ENCODE peak calls at places on chromosomes 5 and 9, in seven cellular contexts. M, B, I, Z, X, V and H are unnamed samples.

GRCh38 chr9:136943291-136944093 is 1.0 kb downstream of the FBXW5 start:
- DNase-seq in M (no peak), B (peak), I (peak), Z (no peak), X (no peak), V (peak), H (peak)

GRCh38 chr9:114303977-114304376 is 18.9 kb upstream of the ORM1 start:
- DNase-seq in M (peak), B (peak), I (peak), Z (no peak), X (no peak), V (no peak), H (peak)

GRCh38 chr5:37211661-37212060 is 37.5 kb downstream of the CPLANE1 start:
- DNase-seq in M (no peak), B (no peak), I (no peak), Z (no peak), X (no peak), V (peak), H (no peak)

GRCh38 chr9:132415181-132415580 is 5.2 kb downstream of the CFAP77 start:
- DNase-seq in M (no peak), B (no peak), I (no peak), Z (no peak), X (no peak), V (no peak), H (no peak)

GRCh38 chr9:37903581-37903830 is 421 bp downstream of the SLC25A51 start:
- DNase-seq in M (no peak), B (no peak), I (no peak), Z (no peak), X (no peak), V (peak), H (peak)

GRCh38 chr9:89436963-89437625 is 60.8 kb downstream of the SEMA4D start:
- DNase-seq in M (no peak), B (peak), I (peak), Z (no peak), X (no peak), V (no peak), H (peak)

GRCh38 chr9:109479822-109480221 is 18.3 kb downstream of the PTPN3 start:
- DNase-seq in M (no peak), B (no peak), I (no peak), Z (no peak), X (no peak), V (no peak), H (no peak)

GRCh38 chr5:178385472-178385853 is 152.9 kb upstream of the PHYKPL start:
- DNase-seq in M (no peak), B (no peak), I (no peak), Z (no peak), X (no peak), V (no peak), H (peak)

GRCh38 chr9:131809941-131810344 is 70.1 kb upstream of the RAPGEF1 start:
- DNase-seq in M (no peak), B (no peak), I (no peak), Z (no peak), X (no peak), V (no peak), H (no peak)

GRCh38 chr9:16257604-16258003 is 612.9 kb downstream of the BNC2 start:
- DNase-seq in M (no peak), B (no peak), I (no peak), Z (no peak), X (no peak), V (peak), H (no peak)

GRCh38 chr9:126916909-126917308 is 2.3 kb downstream of the RALGPS1 start:
- DNase-seq in M (no peak), B (no peak), I (no peak), Z (peak), X (no peak), V (peak), H (peak)

GRCh38 chr5:157575096-157575872 is at the start of gene ADAM19:
- DNase-seq in M (no peak), B (peak), I (no peak), Z (no peak), X (peak), V (peak), H (peak)

GRCh38 chr9:137606005-137606601 is 617 bp downstream of the ARRDC1 start:
- DNase-seq in M (no peak), B (no peak), I (peak), Z (no peak), X (no peak), V (peak), H (peak)

GRCh38 chr5:84378961-84379360 is 5.7 kb downstream of the EDIL3 start:
- DNase-seq in M (no peak), B (no peak), I (no peak), Z (no peak), X (no peak), V (no peak), H (no peak)

GRCh38 chr5:165805756-165806155 is 2300.3 kb downstream of the MAT2B start:
- DNase-seq in M (no peak), B (no peak), I (no peak), Z (no peak), X (peak), V (peak), H (no peak)

GRCh38 chr9:9170735-9171134 is 1371.2 kb upstream of the DMAC1 start:
- DNase-seq in M (no peak), B (no peak), I (no peak), Z (no peak), X (no peak), V (no peak), H (no peak)

GRCh38 chr5:141557681-141558136 is 61.1 kb downstream of the DIAPH1 start:
- DNase-seq in M (peak), B (peak), I (peak), Z (peak), X (peak), V (peak), H (peak)

GRCh38 chr5:133866160-133866902 is 102.1 kb downstream of the C5orf15 start:
- DNase-seq in M (no peak), B (no peak), I (no peak), Z (no peak), X (no peak), V (no peak), H (peak)

GRCh38 chr5:166977916-166978434 is 1313.5 kb upstream of the WWC1 start:
- DNase-seq in M (no peak), B (no peak), I (no peak), Z (no peak), X (no peak), V (no peak), H (no peak)

GRCh38 chr5:3199941-3200340 is 395.7 kb upstream of the IRX1 start:
- DNase-seq in M (no peak), B (no peak), I (no peak), Z (no peak), X (no peak), V (peak), H (no peak)

GRCh38 chr9:119963258-119963797 is 594.1 kb upstream of the BRINP1 start:
- DNase-seq in M (no peak), B (no peak), I (no peak), Z (peak), X (peak), V (peak), H (no peak)

GRCh38 chr5:142816577-142816976 is 46.4 kb downstream of the ARHGAP26 start:
- DNase-seq in M (no peak), B (peak), I (peak), Z (no peak), X (no peak), V (no peak), H (no peak)

GRCh38 chr5:98510111-98510510 is 263.4 kb upstream of the RGMB start:
- DNase-seq in M (no peak), B (peak), I (peak), Z (no peak), X (no peak), V (peak), H (no peak)

GRCh38 chr9:81592890-81593271 is 96.5 kb downstream of the TLE1 start:
- DNase-seq in M (no peak), B (peak), I (no peak), Z (no peak), X (no peak), V (no peak), H (peak)

GRCh38 chr5:71587709-71588532 is 781 bp downstream of the MCCC2 start:
- DNase-seq in M (no peak), B (no peak), I (no peak), Z (no peak), X (no peak), V (peak), H (no peak)

GRCh38 chr5:109426075-109426474 is 16.3 kb upstream of the PJA2 start:
- DNase-seq in M (no peak), B (no peak), I (no peak), Z (no peak), X (no peak), V (no peak), H (no peak)

GRCh38 chr5:157046041-157046440 is 12.9 kb downstream of the HAVCR1 start:
- DNase-seq in M (no peak), B (peak), I (peak), Z (peak), X (no peak), V (no peak), H (no peak)

GRCh38 chr5:154857091-154857533 is 1.3 kb upstream of the CNOT8 start:
- DNase-seq in M (peak), B (peak), I (peak), Z (no peak), X (no peak), V (peak), H (no peak)

GRCh38 chr5:172707285-172708182 is 63.5 kb downstream of the DUSP1 start:
- DNase-seq in M (no peak), B (no peak), I (no peak), Z (no peak), X (no peak), V (peak), H (peak)

GRCh38 chr9:88742483-88742882 is 207.5 kb downstream of the NXNL2 start:
- DNase-seq in M (no peak), B (no peak), I (no peak), Z (no peak), X (no peak), V (no peak), H (no peak)

GRCh38 chr9:130728721-130729120 is 35.1 kb downstream of the EXOSC2 start:
- DNase-seq in M (no peak), B (no peak), I (no peak), Z (peak), X (no peak), V (no peak), H (no peak)

GRCh38 chr9:78386746-78387145 is 89.8 kb downstream of the PSAT1 start:
- DNase-seq in M (no peak), B (no peak), I (no peak), Z (no peak), X (no peak), V (no peak), H (no peak)

GRCh38 chr9:14417230-14417629 is 103.3 kb upstream of the NFIB start:
- DNase-seq in M (no peak), B (no peak), I (no peak), Z (no peak), X (no peak), V (no peak), H (no peak)

GRCh38 chr5:53985796-53986195 is 324.6 kb downstream of the ARL15 start:
- DNase-seq in M (no peak), B (no peak), I (no peak), Z (no peak), X (no peak), V (no peak), H (no peak)

GRCh38 chr5:5316333-5316732 is 106.1 kb upstream of the ICE1 start:
- DNase-seq in M (no peak), B (no peak), I (no peak), Z (no peak), X (no peak), V (no peak), H (no peak)

GRCh38 chr5:116507051-116507537 is 67.5 kb downstream of the SEMA6A start:
- DNase-seq in M (no peak), B (no peak), I (no peak), Z (no peak), X (no peak), V (no peak), H (no peak)

GRCh38 chr9:69513291-69513690 is 158.9 kb downstream of the APBA1 start:
- DNase-seq in M (no peak), B (no peak), I (no peak), Z (no peak), X (no peak), V (no peak), H (peak)

GRCh38 chr5:176492431-176492830 is 44.2 kb downstream of the FAF2 start:
- DNase-seq in M (no peak), B (no peak), I (no peak), Z (no peak), X (no peak), V (no peak), H (no peak)

GRCh38 chr5:176489077-176489476 is 40.9 kb downstream of the FAF2 start:
- DNase-seq in M (no peak), B (no peak), I (no peak), Z (no peak), X (no peak), V (no peak), H (no peak)

GRCh38 chr5:176491056-176491646 is 43.0 kb downstream of the FAF2 start:
- DNase-seq in M (no peak), B (no peak), I (no peak), Z (no peak), X (no peak), V (no peak), H (no peak)

GRCh38 chr5:176491901-176492300 is 43.7 kb downstream of the FAF2 start:
- DNase-seq in M (no peak), B (no peak), I (no peak), Z (no peak), X (no peak), V (no peak), H (no peak)

GRCh38 chr5:176490291-176490690 is 42.1 kb downstream of the FAF2 start:
- DNase-seq in M (no peak), B (no peak), I (no peak), Z (no peak), X (no peak), V (no peak), H (no peak)
- TF ChIP-seq CTCF in M (no peak), B (no peak), I (no peak), Z (no peak), X (no peak), V (no peak), H (no peak)

GRCh38 chr9:112886351-112886750 is 4.3 kb downstream of the SLC46A2 start:
- DNase-seq in M (no peak), B (no peak), I (no peak), Z (no peak), X (no peak), V (no peak), H (no peak)

GRCh38 chr9:112884721-112885120 is 6.0 kb downstream of the SLC46A2 start:
- DNase-seq in M (no peak), B (no peak), I (no peak), Z (no peak), X (no peak), V (no peak), H (no peak)

GRCh38 chr9:112885324-112885723 is 5.4 kb downstream of the SLC46A2 start:
- DNase-seq in M (no peak), B (no peak), I (no peak), Z (no peak), X (no peak), V (no peak), H (no peak)

GRCh38 chr9:112881366-112881765 is 9.3 kb downstream of the SLC46A2 start:
- DNase-seq in M (no peak), B (no peak), I (no peak), Z (no peak), X (no peak), V (no peak), H (no peak)

DNA sequence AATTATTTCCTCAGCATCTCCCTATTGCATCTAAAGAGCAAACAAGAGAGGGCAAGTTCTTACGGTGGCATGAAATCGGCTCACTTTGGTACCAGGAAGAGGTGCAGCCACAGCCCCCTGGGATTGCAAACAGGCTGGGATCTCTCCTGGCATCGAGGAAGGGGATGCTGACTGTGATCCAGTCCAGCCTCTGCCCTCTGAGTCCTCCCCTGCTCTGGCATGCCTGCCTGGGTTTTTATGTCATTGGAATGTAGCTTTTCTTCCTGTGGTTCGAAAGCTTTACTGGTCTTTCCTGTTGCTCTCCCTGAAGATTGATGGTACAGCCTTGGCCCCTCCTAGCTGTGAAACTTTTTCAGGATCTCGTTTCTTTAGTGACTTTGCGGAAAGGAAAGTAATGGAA is 6.6 kb downstream of the SLC46A2 start:
- DNase-seq in M (no peak), B (no peak), I (no peak), Z (no peak), X (no peak), V (peak), H (no peak)
- TF ChIP-seq POLR2AphosphoS5 in M (no peak), B (no peak), I (no peak), Z (no peak), X (no peak), V (no peak), H (no peak)

GRCh38 chr5:28766565-28767158 is 1728.3 kb upstream of the CDH9 start:
- DNase-seq in M (no peak), B (no peak), I (no peak), Z (peak), X (no peak), V (peak), H (no peak)
- TF ChIP-seq CTCF in M (no peak), B (no peak), I (no peak), Z (no peak), X (no peak), V (peak), H (no peak)

GRCh38 chr5:153654892-153655520 is 164.5 kb downstream of the GRIA1 start:
- DNase-seq in M (no peak), B (no peak), I (no peak), Z (no peak), X (no peak), V (no peak), H (no peak)

GRCh38 chr5:153658606-153659005 is 168.1 kb downstream of the GRIA1 start:
- DNase-seq in M (no peak), B (no peak), I (no peak), Z (no peak), X (peak), V (peak), H (no peak)

GRCh38 chr5:153660919-153661318 is 170.4 kb downstream of the GRIA1 start:
- DNase-seq in M (no peak), B (no peak), I (no peak), Z (no peak), X (no peak), V (peak), H (no peak)

GRCh38 chr5:153659337-153659736 is 168.9 kb downstream of the GRIA1 start:
- DNase-seq in M (no peak), B (no peak), I (no peak), Z (no peak), X (no peak), V (no peak), H (no peak)

GRCh38 chr5:153658151-153658550 is 167.7 kb downstream of the GRIA1 start:
- DNase-seq in M (no peak), B (no peak), I (no peak), Z (no peak), X (no peak), V (no peak), H (no peak)
- TF ChIP-seq POLR2AphosphoS5 in M (no peak), B (no peak), I (no peak), Z (no peak), X (no peak), V (no peak), H (no peak)

DNA sequence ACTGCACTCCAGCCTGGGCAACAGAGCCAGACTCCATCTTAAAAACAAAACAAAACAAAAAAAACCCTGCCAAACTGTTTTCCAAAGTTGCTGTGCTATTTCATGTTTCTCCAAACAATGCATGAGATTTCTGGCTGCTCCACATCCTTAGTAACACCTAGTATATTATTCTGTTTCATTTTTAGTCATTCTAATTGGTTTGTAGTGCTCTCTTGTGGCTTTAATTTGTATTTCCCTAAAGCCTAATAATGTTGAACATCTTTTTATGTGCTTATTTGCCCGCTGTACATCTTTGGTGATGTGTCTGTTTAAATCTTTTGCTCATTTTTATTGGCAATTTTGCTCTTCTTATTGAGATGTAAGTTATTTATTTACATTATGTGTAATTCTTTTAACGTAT is 18.4 kb upstream of the TTC1 start:
- DNase-seq in M (no peak), B (no peak), I (no peak), Z (no peak), X (no peak), V (no peak), H (no peak)
- TF ChIP-seq CTCF in M (no peak), B (no peak), I (no peak), Z (peak), X (no peak), V (no peak), H (no peak)

GRCh38 chr5:78544531-78545200 is 103.9 kb downstream of the LHFPL2 start:
- DNase-seq in M (no peak), B (peak), I (no peak), Z (no peak), X (no peak), V (no peak), H (no peak)

GRCh38 chr5:78545406-78545805 is 103.2 kb downstream of the LHFPL2 start:
- DNase-seq in M (no peak), B (no peak), I (no peak), Z (no peak), X (no peak), V (no peak), H (no peak)

GRCh38 chr5:78543916-78544315 is 104.7 kb downstream of the LHFPL2 start:
- DNase-seq in M (no peak), B (no peak), I (no peak), Z (no peak), X (no peak), V (no peak), H (no peak)

GRCh38 chr5:78542321-78542840 is 106.2 kb downstream of the LHFPL2 start:
- DNase-seq in M (no peak), B (no peak), I (no peak), Z (no peak), X (no peak), V (no peak), H (no peak)

GRCh38 chr5:78543292-78543691 is 105.3 kb downstream of the LHFPL2 start:
- DNase-seq in M (no peak), B (no peak), I (no peak), Z (no peak), X (no peak), V (no peak), H (no peak)
- TF ChIP-seq POLR2AphosphoS5 in M (no peak), B (no peak), I (no peak), Z (no peak), X (no peak), V (no peak), H (no peak)

GRCh38 chr5:171226096-171226495 is 83.0 kb upstream of the TLX3 start:
- DNase-seq in M (no peak), B (no peak), I (no peak), Z (no peak), X (no peak), V (no peak), H (no peak)
- TF ChIP-seq CTCF in M (no peak), B (no peak), I (no peak), Z (no peak), X (no peak), V (peak), H (no peak)

DNA sequence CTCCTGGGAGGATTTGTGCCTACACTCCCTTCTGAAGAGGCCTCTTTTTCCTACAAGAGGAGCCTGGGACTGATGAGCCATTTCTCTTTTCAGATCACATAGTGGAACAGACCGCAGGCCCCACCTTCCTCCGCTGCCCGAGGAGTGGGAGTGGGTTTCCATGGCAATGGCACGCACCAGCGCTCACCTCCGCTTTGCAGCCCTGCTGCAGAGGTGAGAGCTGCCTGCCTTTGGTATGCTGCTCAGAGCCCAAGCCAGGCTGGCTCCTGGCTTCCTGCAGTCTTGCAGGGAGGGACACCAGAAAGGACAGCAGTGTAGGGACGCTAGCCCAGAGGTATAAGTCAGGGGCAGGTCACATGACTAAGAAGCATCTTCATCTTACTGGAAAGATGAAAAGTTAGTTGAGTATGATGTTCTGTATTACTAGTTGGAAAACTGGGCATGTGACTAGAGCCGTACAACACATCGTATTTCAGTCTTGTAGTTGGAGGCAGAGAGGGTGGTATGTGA is 12.4 kb downstream of the PTTG1 start:
- DNase-seq in M (no peak), B (no peak), I (no peak), Z (no peak), X (no peak), V (peak), H (peak)
- TF ChIP-seq POLR2AphosphoS5 in M (no peak), B (no peak), I (no peak), Z (no peak), X (no peak), V (no peak), H (peak)